ENCODE peak calls at places on chromosomes 16 and 17, in ten cellular contexts. R is A549, Y is fibroblast of lung, J is lower leg skin, T is neural crest cell, H is endothelial cell, G is tibial nerve, V is heart left ventricle, L is cardiac muscle cell, U is astrocyte of the spinal cord. M is an unnamed sample.

GRCh38 chr16:56930516-56931252 is 1.3 kb upstream of the HERPUD1 start:
- DNase-seq in R (no peak), Y (no peak), J (no peak), T (no peak), H (no peak), G (no peak), V (no peak), L (no peak), U (no peak), M (no peak)

GRCh38 chr17:7558544-7559306 is at the start of gene TNFSF13:
- DNase-seq in R (no peak), Y (no peak), J (peak; percentile 92), T (no peak), H (no peak), G (no peak), V (no peak), L (no peak), U (no peak), M (peak; percentile 49)

GRCh38 chr17:50290074-50290702 is 15.9 kb downstream of the TMEM92 start:
- DNase-seq in R (peak; percentile 87), Y (peak; percentile 99), J (peak; percentile 96), T (no peak), H (no peak), G (peak; percentile 45), V (peak; percentile 56), L (peak; percentile 99), U (peak; percentile 98), M (no peak)

GRCh38 chr16:48444574-48444973 is 59.4 kb upstream of the SIAH1 start:
- DNase-seq in R (peak; percentile 73), Y (peak; percentile 92), J (no peak), T (no peak), H (no peak), G (no peak), V (peak; percentile 27), L (peak; percentile 91), U (peak; percentile 89), M (no peak)

GRCh38 chr17:27525836-27526235 is 69.6 kb downstream of the KSR1 start:
- DNase-seq in R (no peak), Y (no peak), J (no peak), T (no peak), H (no peak), G (no peak), V (no peak), L (no peak), U (no peak), M (no peak)

GRCh38 chr17:10613775-10614513 is 43.2 kb downstream of the MYH3 start:
- DNase-seq in R (no peak), Y (peak; percentile 3), J (peak; percentile 79), T (no peak), H (no peak), G (no peak), V (no peak), L (peak; percentile 39), U (no peak), M (no peak)

GRCh38 chr16:29775742-29776408 is 2.2 kb upstream of the ZG16 start:
- DNase-seq in R (no peak), Y (peak; percentile 62), J (no peak), T (no peak), H (no peak), G (no peak), V (no peak), L (peak; percentile 57), U (no peak), M (no peak)

GRCh38 chr16:75244844-75245758 is 6.3 kb downstream of the BCAR1 start:
- DNase-seq in R (peak; percentile 67), Y (peak; percentile 99), J (no peak), T (no peak), H (peak; percentile 79), G (peak; percentile 65), V (peak; percentile 88), L (peak; percentile 98), U (peak; percentile 99), M (peak; percentile 82)

GRCh38 chr17:78351449-78352006 is 8.3 kb downstream of the SOCS3 start:
- DNase-seq in R (no peak), Y (peak; percentile 93), J (peak; percentile 99), T (no peak), H (no peak), G (peak; percentile 94), V (peak; percentile 89), L (peak; percentile 100), U (peak; percentile 89), M (no peak)

GRCh38 chr17:6641374-6641818 is 536 bp downstream of the TXNDC17 start:
- DNase-seq in R (no peak), Y (no peak), J (no peak), T (no peak), H (no peak), G (no peak), V (no peak), L (peak; percentile 32), U (no peak), M (no peak)

GRCh38 chr17:81927145-81927652 is 336 bp downstream of the MAFG start:
- DNase-seq in R (no peak), Y (no peak), J (no peak), T (no peak), H (no peak), G (no peak), V (no peak), L (no peak), U (no peak), M (no peak)

GRCh38 chr16:67110136-67110847 is 551 bp downstream of the PHAF1 start:
- DNase-seq in R (no peak), Y (no peak), J (no peak), T (peak; percentile 5), H (no peak), G (no peak), V (no peak), L (no peak), U (no peak), M (no peak)

GRCh38 chr17:77892031-77892430 is 66.5 kb upstream of the TNRC6C start:
- DNase-seq in R (no peak), Y (no peak), J (no peak), T (no peak), H (no peak), G (no peak), V (no peak), L (no peak), U (no peak), M (no peak)

GRCh38 chr17:38809828-38810227 is 10.5 kb upstream of the PIP4K2B start:
- DNase-seq in R (no peak), Y (no peak), J (no peak), T (no peak), H (no peak), G (no peak), V (no peak), L (no peak), U (no peak), M (no peak)

GRCh38 chr17:75809631-75810111 is 25.1 kb downstream of the UNK start:
- DNase-seq in R (no peak), Y (no peak), J (no peak), T (no peak), H (no peak), G (no peak), V (no peak), L (no peak), U (no peak), M (peak; percentile 29)

GRCh38 chr17:4477286-4477791 is 21.3 kb upstream of the SPNS2 start:
- DNase-seq in R (no peak), Y (peak; percentile 6), J (no peak), T (no peak), H (no peak), G (no peak), V (no peak), L (no peak), U (no peak), M (no peak)

DNA sequence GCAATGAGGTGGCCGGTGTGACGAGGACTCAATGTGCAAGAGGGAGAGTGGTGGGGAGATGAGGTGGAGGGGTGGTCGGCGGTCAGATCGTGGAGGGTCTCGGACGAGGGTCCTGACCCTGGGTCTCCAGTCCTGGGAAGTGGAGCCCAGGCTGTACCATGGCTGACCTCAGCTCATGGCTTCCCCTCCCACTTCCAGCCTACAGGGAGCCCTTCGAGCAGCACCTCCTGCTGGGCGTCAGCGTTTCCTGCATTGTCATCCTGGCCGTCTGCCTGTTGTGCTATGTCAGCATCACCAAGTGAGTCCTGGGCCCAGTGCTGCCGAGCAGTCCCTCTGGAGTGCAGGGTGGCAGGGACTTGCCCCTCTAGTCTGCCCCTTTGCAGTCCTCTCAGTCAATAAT is 41.8 kb downstream of the IL4R start:
- DNase-seq in R (no peak), Y (peak; percentile 17), J (peak; percentile 90), T (no peak), H (peak; percentile 52), G (no peak), V (peak; percentile 51), L (peak; percentile 57), U (no peak), M (no peak)
- TF ChIP-seq CTCF in R (peak; percentile 21), Y (peak; percentile 7), J (no peak), T (peak; percentile 31), H (peak; percentile 25), G (no peak), V (peak; percentile 16), L (peak; percentile 48), U (peak; percentile 52), M (peak; percentile 50)

DNA sequence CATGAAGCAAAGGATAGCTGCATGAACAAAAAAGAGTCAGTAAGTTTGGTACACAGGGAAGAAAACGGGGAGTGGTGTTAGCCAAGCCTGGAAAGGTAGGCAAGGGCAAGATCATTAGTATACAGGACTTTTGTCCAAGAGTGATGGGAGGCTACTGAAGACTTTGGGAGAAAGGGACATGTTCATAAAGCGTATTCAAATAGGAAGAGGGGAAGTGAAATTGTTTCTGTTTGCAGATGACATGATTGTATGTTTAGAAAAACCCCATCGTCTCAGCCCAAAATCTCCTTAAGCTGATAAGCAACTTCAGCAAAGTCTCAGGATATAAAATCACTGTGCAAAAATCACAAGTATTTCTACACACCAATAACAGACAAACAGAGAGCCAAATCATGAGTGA is 19.4 kb downstream of the CDYL2 start:
- DNase-seq in R (no peak), Y (no peak), J (no peak), T (no peak), H (no peak), G (no peak), V (no peak), L (no peak), U (no peak), M (no peak)
- TF ChIP-seq CTCF in R (no peak), Y (no peak), J (no peak), T (no peak), H (no peak), G (no peak), V (no peak), L (no peak), U (no peak), M (no peak)

DNA sequence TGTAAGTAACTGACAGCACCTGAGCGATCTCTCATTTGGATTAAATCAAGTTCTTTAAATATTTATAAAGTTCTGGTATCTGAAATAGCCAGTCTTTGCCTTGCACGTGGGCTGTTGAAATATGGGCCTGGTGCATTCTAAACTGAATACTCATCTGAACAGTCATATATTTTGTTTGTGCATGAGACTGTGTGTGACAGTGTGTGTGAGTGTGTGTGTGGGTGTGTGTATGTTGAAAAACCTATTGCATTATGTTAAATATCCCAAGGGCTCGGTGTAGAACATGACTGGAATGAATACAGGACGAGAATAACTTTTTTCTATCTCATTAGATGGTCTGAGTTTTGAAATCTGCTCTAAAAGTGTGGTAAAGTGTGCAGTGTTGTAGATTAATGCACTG is 82.4 kb upstream of the TOX3 start:
- DNase-seq in R (no peak), Y (peak; percentile 1), J (no peak), T (no peak), H (no peak), G (no peak), V (no peak), L (no peak), U (no peak), M (no peak)
- TF ChIP-seq CTCF in R (no peak), Y (no peak), J (no peak), T (no peak), H (no peak), G (no peak), V (no peak), L (no peak), U (no peak), M (no peak)

GRCh38 chr17:56305017-56305416 is 151.7 kb downstream of the ANKFN1 start:
- DNase-seq in R (no peak), Y (no peak), J (no peak), T (no peak), H (no peak), G (no peak), V (no peak), L (no peak), U (no peak), M (no peak)
- TF ChIP-seq CTCF in R (no peak), Y (no peak), J (no peak), T (peak; percentile 25), H (peak; percentile 29), G (no peak), V (no peak), L (no peak), U (peak; percentile 3), M (peak; percentile 30)

M was measured in SK-N-SH.